ENCODE peak calls at places on chromosome 17, in five cellular contexts. I is HCT116, A is suprapubic skin, D is body of pancreas, P is left lung. G is an unnamed sample. For H3K4me1 and H3K27me3, the result is how much of the 10 kb centered on the place peaks cover.

GRCh38 chr17:50584116-50584515 is 23.6 kb downstream of the CACNA1G start:
- DNase-seq in I (no peak), A (no peak), D (no peak), P (no peak), G (no peak)

GRCh38 chr17:57902800-57903759 is 52.1 kb downstream of the CUEDC1 start:
- DNase-seq in I (peak), A (peak), D (peak), P (peak), G (peak)

GRCh38 chr17:4901648-4902344 is 1.1 kb downstream of the CHRNE start:
- DNase-seq in I (no peak), A (no peak), D (no peak), P (peak), G (no peak)

GRCh38 chr17:67157732-67158639 is 87.0 kb downstream of the HELZ start:
- DNase-seq in I (peak), A (no peak), D (no peak), P (no peak), G (no peak)

GRCh38 chr17:60817187-60817586 is 139.5 kb downstream of the BCAS3 start:
- DNase-seq in I (no peak), A (no peak), D (no peak), P (no peak), G (no peak)

GRCh38 chr17:8728251-8728925 is 16.2 kb downstream of the CCDC42 start:
- DNase-seq in I (no peak), A (peak), D (no peak), P (no peak), G (no peak)

GRCh38 chr17:78716814-78717393 is 65.2 kb downstream of the CYTH1 start:
- DNase-seq in I (no peak), A (peak), D (peak), P (peak), G (peak)

GRCh38 chr17:12712941-12713340 is 47.3 kb downstream of the MYOCD start:
- DNase-seq in I (no peak), A (no peak), D (no peak), P (no peak), G (no peak)

GRCh38 chr17:72699566-72699965 is 392.9 kb downstream of the SLC39A11 start:
- DNase-seq in I (no peak), A (no peak), D (no peak), P (no peak), G (no peak)

GRCh38 chr17:58337600-58338453 is 9.2 kb upstream of the TSPOAP1 start:
- DNase-seq in I (no peak), A (peak), D (peak), P (peak), G (peak)

GRCh38 chr17:18857864-18858566 is at the start of gene PRPSAP2:
- DNase-seq in I (peak), A (peak), D (peak), P (peak), G (peak)

GRCh38 chr17:31842416-31843381 is 16.3 kb downstream of the COPRS start:
- DNase-seq in I (peak), A (peak), D (peak), P (peak), G (peak)

GRCh38 chr17:14940112-14940945 is 324.8 kb downstream of the PMP22 start:
- DNase-seq in I (no peak), A (no peak), D (no peak), P (no peak), G (no peak)

GRCh38 chr17:72591500-72592241 is 470.9 kb downstream of the SOX9 start:
- DNase-seq in I (no peak), A (no peak), D (peak), P (no peak), G (no peak)

GRCh38 chr17:51499906-51500305 is 239.6 kb downstream of the UTP18 start:
- DNase-seq in I (no peak), A (no peak), D (no peak), P (no peak), G (no peak)

GRCh38 chr17:12605222-12605621 is 60.5 kb upstream of the MYOCD start:
- DNase-seq in I (no peak), A (no peak), D (no peak), P (no peak), G (no peak)

GRCh38 chr17:1645207-1646171 is at the start of gene SCARF1:
- DNase-seq in I (no peak), A (no peak), D (no peak), P (peak), G (peak)

GRCh38 chr17:57578608-57578990 is 166.5 kb downstream of the CCDC182 start:
- DNase-seq in I (no peak), A (no peak), D (no peak), P (no peak), G (no peak)

GRCh38 chr17:65527857-65528591 is 33.4 kb downstream of the AXIN2 start:
- DNase-seq in I (no peak), A (peak), D (no peak), P (no peak), G (no peak)

GRCh38 chr17:2655526-2655925 is 56.0 kb downstream of the CLUH start:
- DNase-seq in I (no peak), A (no peak), D (no peak), P (no peak), G (no peak)

GRCh38 chr17:77881545-77881944 is 77.0 kb upstream of the TNRC6C start:
- DNase-seq in I (no peak), A (peak), D (peak), P (peak), G (peak)

GRCh38 chr17:77096570-77097214 is 44.1 kb upstream of the SEC14L1 start:
- DNase-seq in I (peak), A (no peak), D (peak), P (no peak), G (no peak)

GRCh38 chr17:12768267-12768666 is 21.0 kb upstream of the ARHGAP44 start:
- DNase-seq in I (no peak), A (no peak), D (no peak), P (no peak), G (no peak)

GRCh38 chr17:40952675-40953074 is 14.1 kb downstream of the KRT39 start:
- DNase-seq in I (no peak), A (no peak), D (peak), P (no peak), G (no peak)

GRCh38 chr17:40356906-40357861 is 7.4 kb downstream of the GJD3 start:
- DNase-seq in I (no peak), A (peak), D (no peak), P (no peak), G (no peak)

GRCh38 chr17:60066576-60066975 is 12.1 kb downstream of the HEATR6 start:
- DNase-seq in I (no peak), A (no peak), D (no peak), P (no peak), G (no peak)

GRCh38 chr17:38908676-38909181 is 16.7 kb upstream of the LASP1NB start:
- DNase-seq in I (no peak), A (no peak), D (no peak), P (no peak), G (peak)

GRCh38 chr17:38905375-38905774 is 20.0 kb upstream of the LASP1NB start:
- DNase-seq in I (no peak), A (no peak), D (no peak), P (no peak), G (no peak)

GRCh38 chr17:38907930-38908675 is 17.3 kb upstream of the LASP1NB start:
- DNase-seq in I (no peak), A (no peak), D (no peak), P (no peak), G (no peak)

GRCh38 chr17:38904892-38905291 is 20.5 kb upstream of the LASP1NB start:
- DNase-seq in I (no peak), A (no peak), D (no peak), P (no peak), G (no peak)

DNA sequence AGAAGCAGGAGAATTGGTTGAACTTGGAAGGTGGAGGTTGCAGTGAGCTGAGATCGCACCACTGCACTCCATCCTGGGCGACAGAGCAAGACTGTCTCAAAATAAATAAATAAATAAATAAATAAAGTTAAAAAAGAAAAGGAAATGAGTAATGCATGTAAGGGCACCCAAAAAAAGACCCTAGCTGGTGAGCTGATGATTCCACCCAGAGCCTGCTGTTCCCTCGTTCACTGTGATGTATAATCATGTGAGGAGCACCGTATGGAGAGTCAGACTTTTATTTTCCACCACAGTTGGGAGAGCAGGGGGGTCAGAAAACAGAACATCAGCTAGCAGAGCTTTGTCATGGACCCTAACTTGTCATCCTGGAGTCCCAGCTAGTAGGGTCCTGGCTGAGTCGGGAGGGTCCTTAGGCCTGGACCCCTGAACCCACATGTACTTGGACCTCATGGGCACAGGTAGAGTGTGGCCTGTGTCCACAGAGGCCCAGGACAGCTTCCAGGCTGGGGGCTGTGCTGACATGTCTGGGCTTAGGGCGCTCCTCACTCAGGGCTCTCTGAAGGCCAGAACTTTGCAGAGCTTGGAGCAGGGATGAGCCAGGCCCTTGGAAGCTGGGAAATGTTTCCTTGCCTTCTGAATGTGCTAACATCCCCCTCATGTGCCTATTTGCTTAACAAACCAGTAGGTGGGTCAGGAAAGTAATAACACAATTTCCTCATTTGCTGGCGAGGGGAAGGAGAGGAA is 18.8 kb upstream of the LASP1NB start:
- DNase-seq in I (no peak), A (no peak), D (no peak), P (no peak), G (no peak)
- H3K4me1 ChIP-seq in I (under half), A (half or more), D (under half), P (half or more), G (under half)

GRCh38 chr17:75183999-75184884 is 1.5 kb upstream of the SUMO2 start:
- DNase-seq in I (no peak), A (no peak), D (no peak), P (no peak), G (peak)
- H3K27ac ChIP-seq in I (peak), A (no peak), D (no peak), P (no peak), G (no peak)

DNA sequence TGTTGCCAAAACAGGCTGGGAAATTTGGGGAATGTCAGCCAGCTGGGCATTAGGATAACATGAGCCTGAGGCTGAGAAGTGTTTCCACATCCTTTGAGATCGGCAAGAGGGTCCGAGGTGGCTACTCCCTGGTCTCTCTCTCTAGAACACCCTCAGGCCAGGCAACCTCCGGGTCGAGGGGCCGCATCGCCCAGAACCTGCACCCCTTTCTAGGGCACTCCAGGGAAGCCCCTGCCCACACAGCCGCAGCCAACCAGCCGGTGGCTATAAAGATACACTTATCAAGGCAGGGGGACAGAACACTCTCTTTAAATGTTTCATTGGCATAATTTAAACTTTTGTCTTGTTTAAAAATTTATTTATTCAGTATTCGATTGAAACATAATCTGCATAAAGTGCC is 23.5 kb downstream of the TBC1D16 start:
- DNase-seq in I (no peak), A (no peak), D (no peak), P (no peak), G (no peak)
- H3K27me3 ChIP-seq in I (under half), A (under half), D (under half), P (under half), G (under half)

GRCh38 chr17:45299311-45299710 is 17.5 kb downstream of the MAP3K14 start:
- DNase-seq in I (no peak), A (no peak), D (no peak), P (no peak), G (peak)

GRCh38 chr17:45300060-45300751 is 16.6 kb downstream of the MAP3K14 start:
- DNase-seq in I (no peak), A (no peak), D (no peak), P (no peak), G (no peak)

GRCh38 chr17:45302649-45303173 is 14.1 kb downstream of the MAP3K14 start:
- DNase-seq in I (no peak), A (no peak), D (no peak), P (no peak), G (no peak)

GRCh38 chr17:45298546-45299285 is 18.1 kb downstream of the MAP3K14 start:
- DNase-seq in I (no peak), A (no peak), D (no peak), P (no peak), G (no peak)

GRCh38 chr17:45301674-45302073 is 15.1 kb downstream of the MAP3K14 start:
- DNase-seq in I (no peak), A (no peak), D (no peak), P (no peak), G (no peak)
- H3K4me1 ChIP-seq in I (under half), A (half or more), D (half or more), P (half or more), G (under half)

DNA sequence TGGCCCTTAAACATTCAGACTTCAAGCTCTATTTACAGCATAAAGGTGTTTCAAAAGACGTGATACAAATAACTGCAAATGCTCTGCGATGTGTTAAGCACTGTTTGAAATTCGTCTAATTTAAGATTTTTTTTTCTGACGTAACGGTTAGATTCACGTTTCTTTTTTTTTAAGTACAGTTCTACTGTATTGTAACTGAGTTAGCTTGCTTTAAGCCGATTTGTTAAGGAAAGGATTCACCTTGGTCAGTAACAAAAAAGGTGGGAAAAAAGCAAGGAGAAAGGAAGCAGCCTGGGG is 681 bp upstream of the MAPT start:
- DNase-seq in I (no peak), A (no peak), D (no peak), P (no peak), G (no peak)
- H3K27ac ChIP-seq in I (peak), A (peak), D (peak), P (no peak), G (no peak)

DNA sequence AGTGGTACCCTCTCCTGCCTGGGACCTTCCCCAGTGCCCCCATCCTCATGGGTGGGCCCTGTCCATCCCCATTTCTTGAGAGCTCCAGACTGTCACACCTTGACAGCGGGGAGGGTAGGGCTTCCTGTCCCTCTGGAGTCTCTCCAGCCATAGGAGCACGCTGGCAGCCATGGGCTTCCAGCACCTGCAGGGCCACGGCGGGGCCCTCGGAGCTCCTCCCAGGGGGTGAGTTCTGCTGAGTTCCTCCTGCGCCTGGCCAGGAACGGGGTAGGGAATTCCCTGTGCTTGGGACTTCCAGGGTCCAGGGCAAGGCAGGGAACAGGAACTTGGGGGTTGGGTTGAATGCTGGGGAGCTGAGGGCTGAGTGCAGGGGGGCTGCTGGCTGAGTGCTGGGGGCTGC is 23.0 kb upstream of the AATK start:
- DNase-seq in I (no peak), A (no peak), D (no peak), P (no peak), G (no peak)
- H3K27me3 ChIP-seq in I (under half), A (under half), D (under half), P (under half), G (under half)

G was measured in aorta.